ENCODE peak calls at places on chromosomes 2 and 18, in eight cellular contexts. One of them, this sample, is unnamed.

GRCh38 chr2:128503358-128504241 is 184.9 kb upstream of the HS6ST1 start:
- DNase-seq in nucleus accumbens: no peak
- DNase-seq in HTR-8/SVneo: no peak
- DNase-seq in GM23338: no peak
- DNase-seq in iris pigment epithelial cell: no peak
- DNase-seq in kidney epithelial cell: no peak
- DNase-seq in SW 1271: no peak
- DNase-seq in endodermal cell: peak
- DNase-seq in this sample: no peak

GRCh38 chr2:232976666-232977437 is 36.2 kb downstream of the NGEF start:
- DNase-seq in nucleus accumbens: no peak
- DNase-seq in HTR-8/SVneo: no peak
- DNase-seq in GM23338: no peak
- DNase-seq in iris pigment epithelial cell: no peak
- DNase-seq in kidney epithelial cell: no peak
- DNase-seq in SW 1271: no peak
- DNase-seq in endodermal cell: peak
- DNase-seq in this sample: no peak

GRCh38 chr2:19349911-19350677 is 8.3 kb downstream of the OSR1 start:
- DNase-seq in nucleus accumbens: peak
- DNase-seq in HTR-8/SVneo: no peak
- DNase-seq in GM23338: peak
- DNase-seq in iris pigment epithelial cell: peak
- DNase-seq in kidney epithelial cell: no peak
- DNase-seq in SW 1271: no peak
- DNase-seq in endodermal cell: peak
- DNase-seq in this sample: no peak

GRCh38 chr18:62485684-62486083 is 37.1 kb upstream of the ZCCHC2 start:
- DNase-seq in nucleus accumbens: no peak
- DNase-seq in HTR-8/SVneo: peak
- DNase-seq in GM23338: no peak
- DNase-seq in iris pigment epithelial cell: peak
- DNase-seq in kidney epithelial cell: peak
- DNase-seq in SW 1271: peak
- DNase-seq in endodermal cell: no peak
- DNase-seq in this sample: peak

GRCh38 chr2:182915369-182916326 is 49.2 kb upstream of the FRZB start:
- DNase-seq in nucleus accumbens: no peak
- DNase-seq in HTR-8/SVneo: peak
- DNase-seq in GM23338: no peak
- DNase-seq in iris pigment epithelial cell: peak
- DNase-seq in kidney epithelial cell: peak
- DNase-seq in SW 1271: peak
- DNase-seq in endodermal cell: no peak
- DNase-seq in this sample: peak

GRCh38 chr2:33133436-33133835 is 186.7 kb downstream of the LTBP1 start:
- DNase-seq in nucleus accumbens: no peak
- DNase-seq in HTR-8/SVneo: no peak
- DNase-seq in GM23338: no peak
- DNase-seq in iris pigment epithelial cell: peak
- DNase-seq in kidney epithelial cell: no peak
- DNase-seq in SW 1271: no peak
- DNase-seq in endodermal cell: no peak
- DNase-seq in this sample: no peak

GRCh38 chr2:62999905-63000304 is 50.7 kb upstream of the OTX1 start:
- DNase-seq in nucleus accumbens: no peak
- DNase-seq in HTR-8/SVneo: peak
- DNase-seq in GM23338: no peak
- DNase-seq in iris pigment epithelial cell: peak
- DNase-seq in kidney epithelial cell: no peak
- DNase-seq in SW 1271: peak
- DNase-seq in endodermal cell: no peak
- DNase-seq in this sample: peak

GRCh38 chr2:72165792-72166191 is 18.1 kb upstream of the CYP26B1 start:
- DNase-seq in nucleus accumbens: no peak
- DNase-seq in HTR-8/SVneo: no peak
- DNase-seq in GM23338: no peak
- DNase-seq in iris pigment epithelial cell: peak
- DNase-seq in kidney epithelial cell: no peak
- DNase-seq in SW 1271: no peak
- DNase-seq in endodermal cell: no peak
- DNase-seq in this sample: no peak

GRCh38 chr18:75010725-75011124 is 198.2 kb downstream of the PTGR3 start:
- DNase-seq in nucleus accumbens: no peak
- DNase-seq in HTR-8/SVneo: no peak
- DNase-seq in GM23338: no peak
- DNase-seq in iris pigment epithelial cell: no peak
- DNase-seq in kidney epithelial cell: no peak
- DNase-seq in SW 1271: no peak
- DNase-seq in endodermal cell: no peak
- DNase-seq in this sample: no peak

GRCh38 chr2:239181074-239181581 is 219.7 kb downstream of the HDAC4 start:
- DNase-seq in nucleus accumbens: no peak
- DNase-seq in HTR-8/SVneo: no peak
- DNase-seq in GM23338: no peak
- DNase-seq in iris pigment epithelial cell: no peak
- DNase-seq in kidney epithelial cell: no peak
- DNase-seq in SW 1271: no peak
- DNase-seq in endodermal cell: peak
- DNase-seq in this sample: no peak

GRCh38 chr2:119255760-119256573 is 32.3 kb downstream of the STEAP3 start:
- DNase-seq in nucleus accumbens: no peak
- DNase-seq in HTR-8/SVneo: peak
- DNase-seq in GM23338: peak
- DNase-seq in iris pigment epithelial cell: peak
- DNase-seq in kidney epithelial cell: peak
- DNase-seq in SW 1271: peak
- DNase-seq in endodermal cell: peak
- DNase-seq in this sample: peak

GRCh38 chr18:907171-907879 is 2.7 kb downstream of the ADCYAP1 start:
- DNase-seq in nucleus accumbens: no peak
- DNase-seq in HTR-8/SVneo: no peak
- DNase-seq in GM23338: peak
- DNase-seq in iris pigment epithelial cell: no peak
- DNase-seq in kidney epithelial cell: no peak
- DNase-seq in SW 1271: no peak
- DNase-seq in endodermal cell: peak
- DNase-seq in this sample: no peak

GRCh38 chr2:127694986-127695385 is 6.3 kb upstream of the SFT2D3 start:
- DNase-seq in nucleus accumbens: no peak
- DNase-seq in HTR-8/SVneo: no peak
- DNase-seq in GM23338: no peak
- DNase-seq in iris pigment epithelial cell: no peak
- DNase-seq in kidney epithelial cell: no peak
- DNase-seq in SW 1271: no peak
- DNase-seq in endodermal cell: no peak
- DNase-seq in this sample: no peak

GRCh38 chr2:181892795-181893435 is 1.4 kb downstream of the ITPRID2 start:
- DNase-seq in nucleus accumbens: no peak
- DNase-seq in HTR-8/SVneo: no peak
- DNase-seq in GM23338: no peak
- DNase-seq in iris pigment epithelial cell: peak
- DNase-seq in kidney epithelial cell: no peak
- DNase-seq in SW 1271: no peak
- DNase-seq in endodermal cell: no peak
- DNase-seq in this sample: no peak

GRCh38 chr2:118112771-118113334 is 24.6 kb downstream of the INSIG2 start:
- DNase-seq in nucleus accumbens: no peak
- DNase-seq in HTR-8/SVneo: peak
- DNase-seq in GM23338: no peak
- DNase-seq in iris pigment epithelial cell: peak
- DNase-seq in kidney epithelial cell: peak
- DNase-seq in SW 1271: peak
- DNase-seq in endodermal cell: no peak
- DNase-seq in this sample: peak

GRCh38 chr2:69280017-69280671 is 106.9 kb downstream of the GFPT1 start:
- DNase-seq in nucleus accumbens: no peak
- DNase-seq in HTR-8/SVneo: no peak
- DNase-seq in GM23338: peak
- DNase-seq in iris pigment epithelial cell: no peak
- DNase-seq in kidney epithelial cell: no peak
- DNase-seq in SW 1271: no peak
- DNase-seq in endodermal cell: peak
- DNase-seq in this sample: no peak

GRCh38 chr2:233114421-233114861 is 54.3 kb downstream of the INPP5D start:
- DNase-seq in nucleus accumbens: no peak
- DNase-seq in HTR-8/SVneo: no peak
- DNase-seq in GM23338: no peak
- DNase-seq in iris pigment epithelial cell: no peak
- DNase-seq in kidney epithelial cell: no peak
- DNase-seq in SW 1271: no peak
- DNase-seq in endodermal cell: no peak
- DNase-seq in this sample: no peak

GRCh38 chr2:191245869-191246531 is 796 bp downstream of the MYO1B start:
- DNase-seq in nucleus accumbens: no peak
- DNase-seq in HTR-8/SVneo: peak
- DNase-seq in GM23338: peak
- DNase-seq in iris pigment epithelial cell: peak
- DNase-seq in kidney epithelial cell: no peak
- DNase-seq in SW 1271: peak
- DNase-seq in endodermal cell: peak
- DNase-seq in this sample: no peak

GRCh38 chr18:38458673-38459072 is 893.1 kb upstream of the CELF4 start:
- DNase-seq in nucleus accumbens: no peak
- DNase-seq in HTR-8/SVneo: no peak
- DNase-seq in GM23338: no peak
- DNase-seq in iris pigment epithelial cell: no peak
- DNase-seq in kidney epithelial cell: no peak
- DNase-seq in SW 1271: no peak
- DNase-seq in endodermal cell: no peak
- DNase-seq in this sample: no peak

GRCh38 chr2:206805922-206806607 is 40.7 kb downstream of the FASTKD2 start:
- DNase-seq in nucleus accumbens: no peak
- DNase-seq in HTR-8/SVneo: no peak
- DNase-seq in GM23338: no peak
- DNase-seq in iris pigment epithelial cell: no peak
- DNase-seq in kidney epithelial cell: no peak
- DNase-seq in SW 1271: no peak
- DNase-seq in endodermal cell: no peak
- DNase-seq in this sample: no peak

GRCh38 chr2:7812231-7812995 is 869.4 kb upstream of the ID2 start:
- DNase-seq in nucleus accumbens: no peak
- DNase-seq in HTR-8/SVneo: no peak
- DNase-seq in GM23338: no peak
- DNase-seq in iris pigment epithelial cell: peak
- DNase-seq in kidney epithelial cell: no peak
- DNase-seq in SW 1271: no peak
- DNase-seq in endodermal cell: no peak
- DNase-seq in this sample: peak

GRCh38 chr2:74427551-74427950 is 6.0 kb downstream of the WDR54 start:
- DNase-seq in nucleus accumbens: no peak
- DNase-seq in HTR-8/SVneo: no peak
- DNase-seq in GM23338: no peak
- DNase-seq in iris pigment epithelial cell: no peak
- DNase-seq in kidney epithelial cell: no peak
- DNase-seq in SW 1271: no peak
- DNase-seq in endodermal cell: peak
- DNase-seq in this sample: no peak

GRCh38 chr2:73268831-73269685 is 15.2 kb downstream of the FBXO41 start:
- DNase-seq in nucleus accumbens: no peak
- DNase-seq in HTR-8/SVneo: no peak
- DNase-seq in GM23338: peak
- DNase-seq in iris pigment epithelial cell: peak
- DNase-seq in kidney epithelial cell: no peak
- DNase-seq in SW 1271: no peak
- DNase-seq in endodermal cell: peak
- DNase-seq in this sample: no peak

GRCh38 chr2:173354073-173354600 is 535 bp upstream of the CDCA7 start:
- DNase-seq in nucleus accumbens: no peak
- DNase-seq in HTR-8/SVneo: peak
- DNase-seq in GM23338: peak
- DNase-seq in iris pigment epithelial cell: peak
- DNase-seq in kidney epithelial cell: no peak
- DNase-seq in SW 1271: peak
- DNase-seq in endodermal cell: no peak
- DNase-seq in this sample: no peak

GRCh38 chr2:26692814-26693286 is 328 bp downstream of the KCNK3 start:
- DNase-seq in nucleus accumbens: no peak
- DNase-seq in HTR-8/SVneo: no peak
- DNase-seq in GM23338: peak
- DNase-seq in iris pigment epithelial cell: peak
- DNase-seq in kidney epithelial cell: no peak
- DNase-seq in SW 1271: no peak
- DNase-seq in endodermal cell: peak
- DNase-seq in this sample: no peak

GRCh38 chr18:51196811-51197660 is 445 bp downstream of the MEX3C start:
- DNase-seq in nucleus accumbens: no peak
- DNase-seq in HTR-8/SVneo: no peak
- DNase-seq in GM23338: peak
- DNase-seq in iris pigment epithelial cell: peak
- DNase-seq in kidney epithelial cell: no peak
- DNase-seq in SW 1271: peak
- DNase-seq in endodermal cell: peak
- DNase-seq in this sample: no peak

GRCh38 chr18:77223653-77224052 is 26.0 kb upstream of the GALR1 start:
- DNase-seq in nucleus accumbens: no peak
- DNase-seq in HTR-8/SVneo: peak
- DNase-seq in GM23338: no peak
- DNase-seq in iris pigment epithelial cell: peak
- DNase-seq in kidney epithelial cell: no peak
- DNase-seq in SW 1271: peak
- DNase-seq in endodermal cell: no peak
- DNase-seq in this sample: peak

GRCh38 chr2:58156780-58157179 is 84.3 kb downstream of the FANCL start:
- DNase-seq in nucleus accumbens: no peak
- DNase-seq in HTR-8/SVneo: no peak
- DNase-seq in GM23338: no peak
- DNase-seq in iris pigment epithelial cell: peak
- DNase-seq in kidney epithelial cell: no peak
- DNase-seq in SW 1271: no peak
- DNase-seq in endodermal cell: no peak
- DNase-seq in this sample: no peak

GRCh38 chr2:201420442-201421113 is 30.7 kb downstream of the TRAK2 start:
- DNase-seq in nucleus accumbens: no peak
- DNase-seq in HTR-8/SVneo: no peak
- DNase-seq in GM23338: no peak
- DNase-seq in iris pigment epithelial cell: peak
- DNase-seq in kidney epithelial cell: no peak
- DNase-seq in SW 1271: no peak
- DNase-seq in endodermal cell: no peak
- DNase-seq in this sample: peak

GRCh38 chr2:62038980-62039771 is 133.7 kb downstream of the COMMD1 start:
- DNase-seq in nucleus accumbens: no peak
- DNase-seq in HTR-8/SVneo: no peak
- DNase-seq in GM23338: no peak
- DNase-seq in iris pigment epithelial cell: peak
- DNase-seq in kidney epithelial cell: peak
- DNase-seq in SW 1271: no peak
- DNase-seq in endodermal cell: no peak
- DNase-seq in this sample: no peak

This sample was measured in retinal pigment epithelial cell.